ENCODE peak calls at places on chromosomes 2 and 18, in four cellular contexts. X is HCT116, U is HL-60, V is K562. Q is an unnamed sample.

GRCh38 chr2:121877366-121877765 is 121.9 kb downstream of the TSN start:
- DNase-seq in V (no peak), X (no peak), U (no peak), Q (no peak)

GRCh38 chr2:237864940-237865622 is 5.7 kb downstream of the RAMP1 start:
- DNase-seq in X (no peak), U (no peak), V (no peak), Q (no peak)

GRCh38 chr2:198137733-198138132 is 333.3 kb downstream of the PLCL1 start:
- DNase-seq in X (no peak), U (no peak), V (no peak), Q (no peak)

GRCh38 chr18:37486848-37487247 is 78.8 kb downstream of the CELF4 start:
- DNase-seq in X (no peak), U (no peak), V (no peak), Q (no peak)

GRCh38 chr2:152434395-152435182 is 99.6 kb downstream of the FMNL2 start:
- DNase-seq in U (no peak), X (no peak), V (no peak), Q (no peak)

GRCh38 chr2:64018715-64019082 is 529 bp downstream of the VPS54 start:
- DNase-seq in U (peak), V (peak), X (no peak), Q (no peak)

GRCh38 chr2:113218283-113219091 is 44.7 kb downstream of the PSD4 start:
- DNase-seq in V (no peak), X (no peak), U (no peak), Q (no peak)

GRCh38 chr18:54880706-54881105 is 52.4 kb downstream of the RAB27B start:
- DNase-seq in X (no peak), V (peak), U (no peak), Q (no peak)

GRCh38 chr2:20224716-20225293 is at the start of gene SDC1:
- DNase-seq in U (no peak), X (no peak), V (peak), Q (no peak)

GRCh38 chr2:112032615-112033457 is 22.2 kb upstream of the TMEM87B start:
- DNase-seq in U (peak), X (peak), V (no peak), Q (no peak)

DNA sequence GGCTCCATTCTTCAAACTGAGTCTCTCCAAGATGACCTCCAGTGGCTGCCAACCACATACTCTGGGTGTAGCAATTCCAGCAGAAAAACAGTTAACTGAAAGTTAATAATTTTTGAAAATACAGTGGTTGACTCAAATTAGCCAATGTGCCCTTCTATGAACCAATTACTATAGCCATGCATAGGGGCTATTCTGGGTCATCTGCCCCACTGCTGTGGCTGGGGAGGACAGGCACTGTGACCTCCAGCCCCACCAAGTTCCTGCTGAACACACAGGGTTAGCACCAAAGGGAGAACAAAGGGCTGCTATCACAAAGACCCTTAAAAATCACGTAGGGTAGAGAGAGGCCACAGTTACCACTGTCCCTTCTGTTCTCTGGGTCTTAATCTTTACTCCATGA is 123.0 kb downstream of the IRS1 start:
- DNase-seq in X (no peak), V (no peak), U (no peak), Q (no peak)
- TF ChIP-seq REST in X (no peak), V (no peak), U (no peak), Q (no peak)

GRCh38 chr2:15730545-15731212 is 139.0 kb downstream of the DDX1 start:
- DNase-seq in V (peak), U (peak), X (peak), Q (peak)
- TF ChIP-seq POLR2AphosphoS5 in V (peak), U (no peak), X (peak), Q (peak)

GRCh38 chr2:35461406-35461805 is 894.2 kb upstream of the CRIM1 start:
- DNase-seq in V (no peak), X (no peak), U (no peak), Q (no peak)
- H3K4me3 ChIP-seq in V (no peak), X (no peak), U (no peak), Q (no peak)

GRCh38 chr18:6876646-6877045 is 147.1 kb downstream of the ARHGAP28 start:
- DNase-seq in U (no peak), V (no peak), X (no peak), Q (no peak)
- TF ChIP-seq REST in U (no peak), V (no peak), X (no peak), Q (no peak)